ENCODE peak calls at places on chromosomes 2 and 18, in nine cellular contexts. B, E, I, M, Z, U, L, T and J are unnamed samples.

GRCh38 chr2:238097988-238098853 is 1.9 kb upstream of the ESPNL start:
- DNase-seq in Z (no peak), I (no peak), T (peak; percentile 83), L (peak; percentile 88), U (peak; percentile 58), M (no peak), E (peak; percentile 74), B (peak; percentile 68), J (no peak)

GRCh38 chr2:175007510-175007909 is 2.3 kb upstream of the CHN1 start:
- DNase-seq in M (no peak), Z (no peak), L (no peak), I (no peak), E (no peak), T (no peak), B (no peak), U (no peak), J (no peak)

GRCh38 chr2:38433607-38433975 is 56.5 kb upstream of the ATL2 start:
- DNase-seq in I (no peak), Z (no peak), L (no peak), E (no peak), T (no peak), B (peak; percentile 76), U (no peak), M (no peak), J (peak; percentile 96)

GRCh38 chr2:230134496-230135073 is 65.9 kb upstream of the SLC16A14 start:
- DNase-seq in E (peak; percentile 32), T (no peak), Z (no peak), U (peak; percentile 48), L (no peak), I (no peak), M (no peak), B (peak; percentile 92), J (peak; percentile 54)

GRCh38 chr2:200703132-200703925 is 108.4 kb upstream of the BZW1 start:
- DNase-seq in L (peak; percentile 17), E (peak; percentile 51), M (no peak), Z (peak; percentile 24), I (no peak), T (no peak), U (peak; percentile 37), B (peak; percentile 55), J (peak; percentile 51)

GRCh38 chr2:47695800-47696477 is 87.0 kb upstream of the MSH6 start:
- DNase-seq in L (no peak), E (no peak), I (no peak), Z (no peak), M (no peak), B (no peak), T (no peak), U (no peak), J (no peak)

GRCh38 chr18:57943723-57944122 is 100.3 kb upstream of the NEDD4L start:
- DNase-seq in M (no peak), L (no peak), T (no peak), U (no peak), E (no peak), I (no peak), B (peak; percentile 66), Z (no peak), J (peak; percentile 52)

GRCh38 chr2:232875256-232876070 is 5.4 kb downstream of the SNORC start:
- DNase-seq in Z (no peak), L (no peak), U (no peak), E (peak; percentile 37), B (no peak), I (no peak), M (no peak), T (peak; percentile 49), J (no peak)

GRCh38 chr2:190075623-190076022 is 13.1 kb upstream of the MSTN start:
- DNase-seq in T (no peak), B (no peak), U (no peak), Z (no peak), I (no peak), E (no peak), M (no peak), L (no peak), J (no peak)

GRCh38 chr18:48589797-48590519 is 51.1 kb downstream of the CTIF start:
- DNase-seq in L (no peak), I (no peak), T (no peak), U (peak; percentile 66), Z (no peak), E (peak; percentile 38), B (no peak), M (no peak), J (no peak)

GRCh38 chr2:228157841-228158240 is 23.6 kb downstream of the SPHKAP start:
- DNase-seq in B (no peak), U (no peak), L (no peak), M (no peak), E (no peak), I (no peak), Z (no peak), T (no peak), J (no peak)

GRCh38 chr2:207513577-207514257 is 16.0 kb upstream of the CREB1 start:
- DNase-seq in M (no peak), U (no peak), E (peak; percentile 75), B (peak; percentile 97), T (no peak), Z (no peak), L (no peak), I (no peak), J (peak; percentile 96)

GRCh38 chr2:44063007-44063406 is 67.2 kb upstream of the LRPPRC start:
- DNase-seq in I (no peak), T (no peak), Z (no peak), M (no peak), L (no peak), B (no peak), U (no peak), E (peak; percentile 26), J (no peak)

GRCh38 chr18:3546106-3546505 is 96.1 kb downstream of the TGIF1 start:
- DNase-seq in E (no peak), I (no peak), Z (no peak), L (no peak), M (no peak), B (no peak), T (no peak), U (no peak), J (no peak)

GRCh38 chr18:73945130-73945792 is 202.4 kb downstream of the FBXO15 start:
- DNase-seq in B (peak; percentile 72), M (no peak), I (no peak), L (no peak), U (no peak), Z (no peak), T (no peak), E (no peak), J (no peak)

GRCh38 chr2:181554511-181554910 is 97.3 kb downstream of the ITGA4 start:
- DNase-seq in U (no peak), M (no peak), T (no peak), E (no peak), Z (no peak), B (no peak), L (no peak), I (no peak), J (no peak)

GRCh38 chr2:177604291-177605065 is 211.9 kb downstream of the AGPS start:
- DNase-seq in M (no peak), Z (peak; percentile 3), T (no peak), L (peak; percentile 10), U (peak; percentile 19), I (no peak), B (peak; percentile 73), E (peak; percentile 74), J (peak; percentile 23)

GRCh38 chr2:26578581-26578980 is 62.6 kb downstream of the CIB4 start:
- DNase-seq in I (no peak), L (no peak), B (no peak), M (no peak), Z (no peak), E (no peak), U (no peak), T (no peak), J (no peak)

GRCh38 chr2:163157891-163158511 is 319.4 kb upstream of the KCNH7 start:
- DNase-seq in M (no peak), I (no peak), E (no peak), Z (no peak), L (no peak), U (no peak), T (no peak), B (peak; percentile 77), J (peak; percentile 60)

GRCh38 chr2:36356199-36356989 is 816 bp downstream of the CRIM1 start:
- DNase-seq in M (peak; percentile 15), T (peak; percentile 52), Z (peak; percentile 29), L (no peak), U (peak; percentile 64), I (no peak), E (no peak), B (no peak), J (no peak)

GRCh38 chr2:152646775-152647174 is 70.5 kb downstream of the PRPF40A start:
- DNase-seq in B (peak; percentile 76), U (no peak), M (no peak), L (no peak), I (no peak), E (peak; percentile 86), Z (no peak), T (no peak), J (peak; percentile 87)

GRCh38 chr2:26537826-26538475 is 60.0 kb upstream of the OTOF start:
- DNase-seq in E (no peak), U (no peak), L (no peak), T (no peak), Z (no peak), M (no peak), B (no peak), I (no peak), J (no peak)

GRCh38 chr2:216775043-216775453 is 79.7 kb upstream of the IGFBP5 start:
- DNase-seq in Z (no peak), M (no peak), B (peak; percentile 96), U (peak; percentile 95), L (peak; percentile 42), T (no peak), I (no peak), E (peak; percentile 93), J (peak; percentile 93)

GRCh38 chr2:40511661-40512213 is 59.8 kb upstream of the SLC8A1 start:
- DNase-seq in M (no peak), B (no peak), L (no peak), I (no peak), Z (no peak), U (peak; percentile 38), T (no peak), E (peak; percentile 73), J (peak; percentile 2)

GRCh38 chr2:217801711-217802110 is 201.1 kb downstream of the TNS1 start:
- DNase-seq in M (no peak), I (no peak), Z (no peak), U (peak; percentile 10), L (no peak), E (no peak), B (no peak), T (no peak), J (no peak)

GRCh38 chr2:75609937-75610508 is 36.6 kb upstream of the MRPL19 start:
- DNase-seq in L (no peak), E (peak; percentile 30), U (no peak), Z (no peak), I (no peak), M (no peak), B (peak; percentile 67), T (no peak), J (no peak)

GRCh38 chr2:20148841-20149702 is 75.9 kb downstream of the SDC1 start:
- DNase-seq in M (no peak), U (no peak), I (no peak), B (peak; percentile 96), L (no peak), Z (no peak), T (no peak), E (peak; percentile 62), J (peak; percentile 57)

GRCh38 chr2:19911799-19912509 is 10.2 kb upstream of the TTC32 start:
- DNase-seq in E (peak; percentile 60), B (peak; percentile 97), L (no peak), I (no peak), T (no peak), U (no peak), Z (no peak), M (no peak), J (peak; percentile 98)

GRCh38 chr2:134457765-134458202 is 203.9 kb downstream of the MGAT5 start:
- DNase-seq in T (no peak), I (no peak), B (no peak), Z (no peak), M (no peak), L (peak; percentile 46), E (no peak), U (no peak), J (no peak)

GRCh38 chr2:207558106-207558505 is 28.3 kb downstream of the CREB1 start:
- DNase-seq in T (no peak), I (no peak), E (peak; percentile 29), Z (no peak), U (no peak), B (no peak), M (no peak), L (no peak), J (no peak)

GRCh38 chr2:70141754-70142589 is 48.8 kb downstream of the C2orf42 start:
- DNase-seq in E (no peak), I (no peak), Z (peak; percentile 31), B (no peak), M (no peak), T (no peak), L (peak; percentile 68), U (peak; percentile 77), J (peak; percentile 60)